ENCODE peak calls at places on chromosomes 2 and 18, in four cellular contexts. One of them, this sample, is unnamed.

GRCh38 chr2:113851640-113852039 is 38.2 kb upstream of the ACTR3 start:
- DNase-seq in AG04449: no peak
- DNase-seq in AG09309: no peak
- DNase-seq in AG04450: no peak
- DNase-seq in this sample: no peak

GRCh38 chr18:33716061-33716683 is 138.2 kb downstream of the ASXL3 start:
- DNase-seq in AG04450: no peak
- DNase-seq in AG09309: no peak
- DNase-seq in AG04449: no peak
- DNase-seq in this sample: no peak

GRCh38 chr2:233032551-233033320 is at the start of gene NEU2:
- DNase-seq in AG09309: no peak
- DNase-seq in AG04450: no peak
- DNase-seq in AG04449: no peak
- DNase-seq in this sample: no peak

GRCh38 chr18:43805646-43806194 is 528.4 kb upstream of the SYT4 start:
- DNase-seq in AG09309: no peak
- DNase-seq in AG04450: no peak
- DNase-seq in AG04449: no peak
- DNase-seq in this sample: no peak

GRCh38 chr2:64453710-64454315 is at the start of gene LGALSL:
- DNase-seq in AG04449: no peak
- DNase-seq in AG09309: no peak
- DNase-seq in AG04450: no peak
- DNase-seq in this sample: no peak

GRCh38 chr2:239154971-239155805 is 245.6 kb downstream of the HDAC4 start:
- DNase-seq in AG09309: no peak
- DNase-seq in AG04449: no peak
- DNase-seq in AG04450: no peak
- DNase-seq in this sample: no peak

GRCh38 chr2:56522605-56523089 is 338.9 kb downstream of the CCDC85A start:
- DNase-seq in AG04449: no peak
- DNase-seq in AG09309: no peak
- DNase-seq in AG04450: no peak
- DNase-seq in this sample: peak

GRCh38 chr2:189522435-189523151 is 58.0 kb downstream of the SLC40A1 start:
- DNase-seq in AG09309: no peak
- DNase-seq in AG04449: no peak
- DNase-seq in AG04450: no peak
- DNase-seq in this sample: no peak

GRCh38 chr2:105438104-105438929 is 39.5 kb upstream of the FHL2 start:
- DNase-seq in AG04450: no peak
- DNase-seq in AG04449: no peak
- DNase-seq in AG09309: no peak
- DNase-seq in this sample: no peak

GRCh38 chr18:44938396-44939036 is 257.8 kb downstream of the SETBP1 start:
- DNase-seq in AG09309: no peak
- DNase-seq in AG04449: no peak
- DNase-seq in AG04450: no peak
- DNase-seq in this sample: no peak

GRCh38 chr2:151906633-151906998 is 78.4 kb upstream of the ARL5A start:
- DNase-seq in AG09309: no peak
- DNase-seq in AG04450: no peak
- DNase-seq in AG04449: no peak
- DNase-seq in this sample: no peak

GRCh38 chr2:196316050-196316430 is 144.7 kb upstream of the STK17B start:
- DNase-seq in AG04449: no peak
- DNase-seq in AG04450: no peak
- DNase-seq in AG09309: no peak
- DNase-seq in this sample: no peak

GRCh38 chr2:204313256-204313655 is 232.0 kb upstream of the PARD3B start:
- DNase-seq in AG09309: no peak
- DNase-seq in AG04450: no peak
- DNase-seq in AG04449: no peak
- DNase-seq in this sample: no peak

GRCh38 chr2:204317640-204318039 is 227.6 kb upstream of the PARD3B start:
- DNase-seq in AG04449: no peak
- DNase-seq in AG04450: no peak
- DNase-seq in AG09309: no peak
- DNase-seq in this sample: no peak

GRCh38 chr2:204321027-204321800 is 224.1 kb upstream of the PARD3B start:
- DNase-seq in AG04450: no peak
- DNase-seq in AG04449: no peak
- DNase-seq in AG09309: no peak
- DNase-seq in this sample: no peak

GRCh38 chr2:204315236-204315662 is 230.0 kb upstream of the PARD3B start:
- DNase-seq in AG09309: peak
- DNase-seq in AG04450: peak
- DNase-seq in AG04449: no peak
- DNase-seq in this sample: peak
- H3K4me3 ChIP-seq in AG09309: no peak
- H3K4me3 ChIP-seq in AG04450: no peak
- H3K4me3 ChIP-seq in AG04449: no peak
- H3K4me3 ChIP-seq in this sample: peak

DNA sequence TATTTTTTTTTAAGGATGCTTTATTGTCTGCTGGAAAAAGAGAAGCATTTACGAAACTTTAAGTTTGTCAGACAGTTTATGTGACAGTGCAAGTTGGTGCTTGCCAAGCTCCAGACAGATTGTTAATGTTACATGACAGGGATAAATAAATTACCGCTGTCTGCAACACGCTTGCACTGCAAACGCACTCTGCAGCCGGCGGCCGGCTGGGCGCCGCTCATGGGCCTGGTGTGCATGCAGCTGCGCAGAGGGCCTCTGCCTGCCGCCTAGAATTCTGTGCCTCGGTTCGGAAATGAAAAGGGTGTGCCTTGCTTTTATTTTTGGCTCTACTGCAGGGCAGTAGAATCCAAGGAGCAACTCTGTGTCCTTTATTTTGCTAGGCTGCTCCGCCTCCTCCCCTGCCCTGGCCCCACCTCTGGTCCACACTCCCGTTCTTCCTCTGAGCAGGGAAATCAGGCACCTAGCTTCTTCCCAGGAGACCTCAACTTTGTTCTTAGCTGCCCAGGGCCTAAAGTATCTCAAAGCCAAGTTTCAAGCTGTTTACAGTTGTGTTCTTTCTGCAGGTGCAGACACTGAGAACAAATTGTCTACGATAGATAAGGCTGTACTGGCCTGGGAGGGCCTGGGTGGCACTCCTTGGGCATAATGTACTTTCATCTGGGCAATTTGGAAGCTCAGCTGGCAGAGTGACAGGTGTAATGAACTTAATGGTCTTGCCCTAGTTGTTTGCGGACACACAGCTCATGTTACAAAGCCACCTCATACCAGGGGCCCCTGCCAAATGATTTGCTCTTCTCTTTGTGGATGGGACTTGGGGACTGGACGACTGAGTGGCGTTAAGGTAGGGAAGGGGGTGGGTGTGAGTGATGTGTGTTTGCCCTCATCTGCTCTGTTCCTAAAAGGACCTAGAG is 4.1 kb downstream of the LDLRAD4 start:
- DNase-seq in AG04450: peak
- DNase-seq in AG04449: no peak
- DNase-seq in AG09309: no peak
- DNase-seq in this sample: no peak
- H3K4me3 ChIP-seq in AG04450: no peak
- H3K4me3 ChIP-seq in AG04449: no peak
- H3K4me3 ChIP-seq in AG09309: no peak
- H3K4me3 ChIP-seq in this sample: no peak

GRCh38 chr2:165205865-165206264 is 2.0 kb upstream of the SCN3A start:
- DNase-seq in AG09309: no peak
- DNase-seq in AG04450: no peak
- DNase-seq in AG04449: no peak
- DNase-seq in this sample: no peak

GRCh38 chr2:165198181-165198580 is 5.7 kb downstream of the SCN3A start:
- DNase-seq in AG04449: no peak
- DNase-seq in AG09309: no peak
- DNase-seq in AG04450: no peak
- DNase-seq in this sample: no peak

GRCh38 chr2:165208094-165208493 is 4.2 kb upstream of the SCN3A start:
- DNase-seq in AG04450: no peak
- DNase-seq in AG09309: no peak
- DNase-seq in AG04449: no peak
- DNase-seq in this sample: no peak

GRCh38 chr2:165202230-165202629 is 1.6 kb downstream of the SCN3A start:
- DNase-seq in AG04449: no peak
- DNase-seq in AG09309: no peak
- DNase-seq in AG04450: no peak
- DNase-seq in this sample: peak

DNA sequence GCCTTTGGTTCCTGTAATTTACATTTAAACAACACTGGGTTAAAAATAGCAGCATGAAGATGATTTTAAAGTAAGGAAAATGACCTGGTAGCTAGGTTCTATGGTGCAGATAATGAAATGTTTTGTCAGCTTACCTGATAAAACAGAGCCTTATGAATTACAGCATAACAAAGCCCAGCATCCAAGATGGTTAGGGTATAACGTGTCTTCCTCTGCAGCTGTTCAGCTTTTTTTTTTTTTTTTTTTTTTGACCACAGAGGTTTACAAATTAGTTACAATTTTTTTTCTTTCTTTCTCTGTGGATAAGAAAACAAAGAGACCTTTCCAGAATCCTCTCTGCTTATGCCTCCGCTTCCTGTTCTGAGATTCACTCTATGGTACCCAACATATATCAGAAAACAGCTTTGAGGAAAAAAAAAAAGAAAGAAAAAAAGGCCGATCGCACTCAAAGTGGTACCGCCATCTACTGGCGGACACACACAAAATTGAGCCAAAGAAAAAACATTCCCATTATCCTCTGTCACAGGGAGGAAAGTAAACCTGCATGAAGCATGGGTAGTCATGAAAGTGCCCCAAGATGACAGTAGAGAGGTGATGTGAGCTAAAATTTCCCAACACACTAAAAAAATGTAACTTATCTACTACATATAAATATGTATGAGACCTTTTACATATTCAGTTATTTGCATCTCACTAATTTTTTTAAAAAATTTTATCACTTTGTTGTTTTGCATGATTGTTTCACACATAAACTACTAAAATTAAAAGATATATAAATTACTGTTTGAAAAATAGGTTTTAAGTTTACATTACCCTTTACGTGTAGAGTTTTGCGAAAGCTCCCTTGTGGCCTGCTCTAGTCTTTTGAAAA is at the start of gene SCN3A:
- DNase-seq in AG09309: peak
- DNase-seq in AG04450: peak
- DNase-seq in AG04449: no peak
- DNase-seq in this sample: no peak
- H3K4me3 ChIP-seq in AG09309: no peak
- H3K4me3 ChIP-seq in AG04450: no peak
- H3K4me3 ChIP-seq in AG04449: no peak
- H3K4me3 ChIP-seq in this sample: peak

GRCh38 chr2:222424281-222424728 is at the start of gene SGPP2:
- DNase-seq in AG04450: no peak
- DNase-seq in AG09309: no peak
- DNase-seq in AG04449: no peak
- DNase-seq in this sample: no peak
- H3K4me3 ChIP-seq in AG04450: no peak
- H3K4me3 ChIP-seq in AG09309: no peak
- H3K4me3 ChIP-seq in AG04449: no peak
- H3K4me3 ChIP-seq in this sample: peak

GRCh38 chr2:33784488-33784887 is 185.4 kb upstream of the FAM98A start:
- DNase-seq in AG09309: no peak
- DNase-seq in AG04450: no peak
- DNase-seq in AG04449: no peak
- DNase-seq in this sample: no peak
- H3K4me3 ChIP-seq in AG09309: no peak
- H3K4me3 ChIP-seq in AG04450: no peak
- H3K4me3 ChIP-seq in AG04449: no peak
- H3K4me3 ChIP-seq in this sample: no peak

GRCh38 chr2:210387074-210387473 is 72.1 kb upstream of the MYL1 start:
- DNase-seq in AG04450: no peak
- DNase-seq in AG09309: no peak
- DNase-seq in AG04449: no peak
- DNase-seq in this sample: no peak

GRCh38 chr2:210389856-210390255 is 74.9 kb upstream of the MYL1 start:
- DNase-seq in AG09309: no peak
- DNase-seq in AG04449: no peak
- DNase-seq in AG04450: no peak
- DNase-seq in this sample: no peak

DNA sequence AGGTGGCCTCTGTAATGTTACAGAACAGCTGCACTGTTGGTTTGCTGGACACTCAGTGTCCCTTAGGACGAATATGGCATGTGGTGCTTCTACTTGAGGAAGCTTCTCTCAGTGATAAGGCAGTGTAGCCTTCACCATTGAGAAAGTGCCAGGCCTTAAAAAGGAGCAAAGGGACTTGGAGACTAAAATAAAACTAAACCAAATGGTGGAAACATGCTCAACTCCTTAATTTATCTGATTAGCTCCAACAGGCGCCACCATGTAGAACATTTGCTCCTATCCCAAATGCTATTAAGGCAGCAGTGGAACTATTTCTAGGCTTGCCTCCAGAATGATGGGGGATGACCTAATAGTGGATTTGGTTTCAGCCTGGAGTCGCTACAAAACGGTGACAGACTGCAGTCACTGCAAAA is 77.5 kb upstream of the MYL1 start:
- DNase-seq in AG04450: no peak
- DNase-seq in AG09309: no peak
- DNase-seq in AG04449: no peak
- DNase-seq in this sample: no peak
- H3K4me3 ChIP-seq in AG04450: no peak
- H3K4me3 ChIP-seq in AG09309: no peak
- H3K4me3 ChIP-seq in AG04449: no peak
- H3K4me3 ChIP-seq in this sample: no peak

This sample was measured in epithelial cell of proximal tubule.